ENCODE peak calls at places on chromosome 22, in ten cellular contexts. Q, I, O, B, P, K, U, J, S and L are unnamed samples. For H3K9me3 and H3K36me3, the result is how much of the 10 kb centered on the place peaks cover.

GRCh38 chr22:42596376-42596775 is 18.3 kb downstream of the POLDIP3 start:
- DNase-seq in S (no peak), K (no peak), B (peak), O (no peak), J (no peak), U (no peak), Q (no peak), P (no peak), I (no peak), L (no peak)

GRCh38 chr22:26852176-26852575 is 194.8 kb downstream of the MIAT start:
- DNase-seq in Q (no peak), B (no peak), J (peak), U (no peak), S (no peak), K (no peak), O (no peak), P (no peak), I (no peak), L (no peak)

GRCh38 chr22:24134090-24134846 is 47.0 kb upstream of the SUSD2 start:
- DNase-seq in O (peak), I (peak), K (no peak), B (no peak), J (peak), P (no peak), S (no peak), Q (no peak), U (no peak), L (no peak)

GRCh38 chr22:44353063-44353440 is 40.3 kb upstream of the SHISAL1 start:
- DNase-seq in S (peak), J (no peak), O (no peak), Q (no peak), B (peak), U (no peak), I (peak), K (no peak), P (peak), L (no peak)

GRCh38 chr22:46612904-46613605 is 7.1 kb upstream of the GRAMD4 start:
- DNase-seq in J (no peak), Q (no peak), U (no peak), I (peak), K (no peak), B (peak), S (peak), P (no peak), O (no peak), L (no peak)

GRCh38 chr22:50568626-50569025 is 5.9 kb upstream of the SYCE3 start:
- DNase-seq in K (no peak), P (no peak), I (no peak), Q (no peak), U (peak), O (no peak), B (no peak), S (peak), J (no peak), L (no peak)

GRCh38 chr22:44723801-44724200 is 21.8 kb downstream of the PRR5 start:
- DNase-seq in O (no peak), K (no peak), Q (no peak), I (no peak), J (no peak), S (no peak), P (no peak), B (no peak), U (no peak), L (no peak)

GRCh38 chr22:30370681-30371080 is 13.9 kb downstream of the CCDC157 start:
- DNase-seq in K (no peak), Q (no peak), I (no peak), U (no peak), B (no peak), S (no peak), O (no peak), P (no peak), J (no peak), L (no peak)

GRCh38 chr22:37090920-37091688 is 18.4 kb downstream of the TMPRSS6 start:
- DNase-seq in Q (no peak), J (no peak), U (no peak), I (no peak), P (no peak), B (no peak), S (no peak), K (no peak), O (no peak), L (no peak)

GRCh38 chr22:19631899-19632670 is 82.2 kb upstream of the SEPTIN5 start:
- DNase-seq in I (no peak), S (peak), J (peak), U (peak), O (no peak), B (no peak), Q (peak), P (no peak), K (no peak), L (peak)

GRCh38 chr22:25626146-25626992 is 61.9 kb downstream of the GRK3 start:
- DNase-seq in U (no peak), J (no peak), O (no peak), K (no peak), B (no peak), Q (no peak), P (no peak), S (no peak), I (no peak), L (no peak)

GRCh38 chr22:24482586-24482985 is 12.5 kb upstream of the UPB1 start:
- DNase-seq in U (no peak), K (no peak), J (no peak), S (no peak), Q (peak), I (no peak), O (no peak), B (no peak), P (no peak), L (no peak)

GRCh38 chr22:19688301-19689290 is 25.7 kb upstream of the SEPTIN5 start:
- DNase-seq in B (no peak), P (no peak), O (no peak), Q (no peak), S (no peak), U (no peak), K (no peak), I (no peak), J (no peak), L (no peak)

GRCh38 chr22:24101966-24102365 is 79.3 kb upstream of the SUSD2 start:
- DNase-seq in B (no peak), Q (no peak), S (peak), I (peak), U (no peak), P (peak), K (no peak), J (no peak), O (no peak), L (no peak)

GRCh38 chr22:26435327-26436093 is 6.5 kb downstream of the ASPHD2 start:
- DNase-seq in B (no peak), U (no peak), Q (no peak), P (no peak), S (no peak), J (no peak), O (no peak), K (no peak), I (no peak), L (no peak)

GRCh38 chr22:31442768-31443489 is 43.5 kb downstream of the DRG1 start:
- DNase-seq in K (no peak), B (no peak), Q (no peak), S (no peak), P (no peak), J (no peak), U (no peak), I (no peak), O (no peak), L (no peak)

GRCh38 chr22:30810105-30810504 is 115.4 kb downstream of the OSBP2 start:
- DNase-seq in I (no peak), P (no peak), K (no peak), O (no peak), S (peak), Q (no peak), U (no peak), B (no peak), J (no peak), L (no peak)

GRCh38 chr22:42939941-42940653 is 74.9 kb downstream of the PACSIN2 start:
- DNase-seq in K (peak), S (peak), O (no peak), I (peak), P (peak), Q (peak), U (peak), B (no peak), J (no peak), L (peak)

GRCh38 chr22:19524170-19525115 is at the start of gene CLDN5:
- DNase-seq in S (no peak), P (peak), K (no peak), O (no peak), Q (peak), B (peak), J (peak), I (peak), U (no peak), L (no peak)

GRCh38 chr22:42562282-42562681 is 8.5 kb downstream of the SERHL2 start:
- DNase-seq in I (no peak), Q (no peak), P (no peak), U (no peak), K (no peak), B (no peak), J (no peak), O (no peak), S (no peak), L (no peak)

GRCh38 chr22:26610983-26611382 is 6.8 kb downstream of the CRYBB1 start:
- DNase-seq in O (no peak), I (no peak), U (no peak), J (no peak), Q (no peak), B (no peak), K (no peak), P (no peak), S (no peak), L (peak)

GRCh38 chr22:44524806-44525205 is 26.8 kb upstream of the RTL6 start:
- DNase-seq in S (no peak), U (no peak), K (no peak), I (no peak), B (no peak), P (no peak), J (no peak), O (no peak), Q (no peak), L (peak)

GRCh38 chr22:36862251-36863242 is 1.7 kb downstream of the NCF4 start:
- DNase-seq in J (no peak), I (peak), B (peak), O (no peak), U (no peak), S (no peak), K (no peak), P (peak), Q (no peak), L (no peak)

GRCh38 chr22:21856868-21857267 is 10.6 kb downstream of the MAPK1 start:
- DNase-seq in P (no peak), Q (no peak), I (no peak), B (no peak), U (no peak), O (no peak), K (no peak), J (no peak), S (no peak), L (no peak)

GRCh38 chr22:47007496-47007895 is 245.0 kb downstream of the TBC1D22A start:
- DNase-seq in J (no peak), P (no peak), O (no peak), I (no peak), B (no peak), K (no peak), Q (no peak), S (no peak), U (peak), L (no peak)

GRCh38 chr22:44683237-44683636 is 18.8 kb upstream of the PRR5 start:
- DNase-seq in Q (no peak), O (no peak), S (no peak), I (no peak), K (no peak), J (no peak), U (no peak), B (no peak), P (no peak), L (no peak)

GRCh38 chr22:36331912-36332622 is 55.7 kb downstream of the MYH9 start:
- DNase-seq in Q (peak), K (peak), U (no peak), J (no peak), B (peak), P (peak), S (peak), O (no peak), I (peak), L (peak)

GRCh38 chr22:42294034-42294985 is 23.9 kb upstream of the TCF20 start:
- DNase-seq in O (no peak), U (peak), B (no peak), J (peak), Q (peak), S (no peak), I (no peak), K (peak), P (peak), L (peak)

GRCh38 chr22:33940741-33941140 is 20.5 kb upstream of the LARGE1 start:
- DNase-seq in J (no peak), U (no peak), P (no peak), O (no peak), K (no peak), I (no peak), B (no peak), S (no peak), Q (no peak), L (no peak)
- H3K9me3 ChIP-seq in J (under half), U (under half), P (under half), O (under half), K (under half), I (under half), B (under half), S (under half), Q (under half), L (under half)

GRCh38 chr22:17845790-17846189 is 71.5 kb upstream of the BID start:
- DNase-seq in I (no peak), S (no peak), K (no peak), O (no peak), U (no peak), J (no peak), B (no peak), Q (peak), P (no peak), L (no peak)
- H3K4me3 ChIP-seq in I (no peak), S (no peak), K (no peak), O (no peak), U (no peak), J (no peak), B (peak), Q (peak), P (no peak), L (no peak)

GRCh38 chr22:38211556-38211955 is 9.8 kb downstream of the MAFF start:
- DNase-seq in Q (no peak), P (no peak), J (no peak), O (no peak), I (no peak), S (no peak), U (no peak), B (no peak), K (no peak), L (no peak)
- H3K36me3 ChIP-seq in Q (under half), P (under half), J (under half), O (under half), I (under half), S (under half), U (under half), B (under half), K (under half), L (half or more)

GRCh38 chr22:49331223-49331815 is 496.4 kb downstream of the BRD1 start:
- DNase-seq in K (no peak), S (peak), O (no peak), P (no peak), Q (no peak), J (no peak), U (no peak), B (no peak), I (peak), L (no peak)

GRCh38 chr22:49334589-49334873 is 493.1 kb downstream of the BRD1 start:
- DNase-seq in I (no peak), K (no peak), O (no peak), P (no peak), U (no peak), Q (no peak), J (no peak), B (no peak), S (no peak), L (no peak)

GRCh38 chr22:49331878-49332277 is 495.8 kb downstream of the BRD1 start:
- DNase-seq in S (peak), B (no peak), K (no peak), J (no peak), P (no peak), I (peak), O (no peak), Q (no peak), U (no peak), L (no peak)

GRCh38 chr22:49333206-49333605 is 494.5 kb downstream of the BRD1 start:
- DNase-seq in J (no peak), Q (no peak), I (peak), U (no peak), B (no peak), P (no peak), K (no peak), O (no peak), S (no peak), L (no peak)

DNA sequence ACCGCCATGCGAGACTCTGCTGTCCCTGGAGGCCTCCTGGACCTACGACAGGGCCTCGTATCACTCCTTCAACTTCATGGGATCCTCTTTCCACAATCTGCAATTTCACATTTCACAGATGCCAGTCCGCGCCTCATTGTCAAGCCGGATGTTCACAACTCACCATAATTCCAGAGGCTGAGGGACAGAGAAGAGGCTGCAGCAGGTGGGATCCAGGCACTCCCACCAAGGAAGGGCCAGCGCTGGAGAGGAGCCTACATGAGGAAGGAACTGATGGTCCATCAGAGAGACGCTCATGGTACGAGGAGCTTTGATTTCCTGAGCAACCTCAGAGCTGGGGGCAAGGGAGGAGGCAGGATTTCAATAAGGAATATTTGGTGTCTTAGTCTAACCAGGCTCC is 495.0 kb downstream of the BRD1 start:
- DNase-seq in O (no peak), S (no peak), U (no peak), Q (no peak), B (no peak), P (no peak), I (peak), J (no peak), K (no peak), L (no peak)
- H3K9me3 ChIP-seq in O (under half), S (under half), U (under half), Q (under half), B (under half), P (under half), I (under half), J (under half), K (under half), L (under half)